ENCODE peak calls at places on chromosomes 16 and 17, in six cellular contexts. M is endothelial cell of umbilical vein, W is HCT116, N is psoas muscle, H is body of pancreas, I is ovary. V is an unnamed sample.

GRCh38 chr16:70750893-70751467 is 50.0 kb downstream of the VAC14 start:
- DNase-seq in M (peak; percentile 90), W (no peak), N (peak; percentile 96), H (peak; percentile 72), I (peak; percentile 81), V (no peak)

GRCh38 chr16:30983289-30983889 is 1.6 kb upstream of the HSD3B7 start:
- DNase-seq in M (no peak), W (no peak), N (no peak), H (no peak), I (no peak), V (no peak)

GRCh38 chr16:48350716-48351115 is 34.5 kb downstream of the SIAH1 start:
- DNase-seq in M (no peak), W (no peak), N (no peak), H (no peak), I (no peak), V (no peak)

GRCh38 chr17:9472541-9472940 is 103.1 kb downstream of the STX8 start:
- DNase-seq in M (peak; percentile 57), W (no peak), N (peak; percentile 60), H (no peak), I (no peak), V (no peak)

GRCh38 chr16:84960942-84961341 is 50.4 kb downstream of the ZDHHC7 start:
- DNase-seq in M (no peak), W (no peak), N (no peak), H (no peak), I (no peak), V (no peak)

GRCh38 chr17:2701996-2702741 is 9.4 kb downstream of the CLUH start:
- DNase-seq in M (no peak), W (no peak), N (peak; percentile 20), H (no peak), I (peak; percentile 7), V (no peak)

GRCh38 chr17:74042744-74043486 is 160.6 kb upstream of the RPL38 start:
- DNase-seq in M (no peak), W (peak; percentile 91), N (peak; percentile 72), H (peak; percentile 5), I (no peak), V (no peak)

GRCh38 chr17:43578699-43579569 is 32.8 kb upstream of the ETV4 start:
- DNase-seq in M (peak; percentile 85), W (no peak), N (peak; percentile 52), H (peak; percentile 17), I (no peak), V (peak; percentile 6)

GRCh38 chr17:44877121-44877520 is 22.1 kb downstream of the EFTUD2 start:
- DNase-seq in M (no peak), W (no peak), N (no peak), H (no peak), I (no peak), V (no peak)

GRCh38 chr16:85979605-85980004 is 80.6 kb downstream of the IRF8 start:
- DNase-seq in M (no peak), W (no peak), N (no peak), H (no peak), I (no peak), V (no peak)

GRCh38 chr17:57368637-57369336 is 112.5 kb downstream of the MSI2 start:
- DNase-seq in M (peak; percentile 5), W (no peak), N (no peak), H (no peak), I (no peak), V (no peak)

DNA sequence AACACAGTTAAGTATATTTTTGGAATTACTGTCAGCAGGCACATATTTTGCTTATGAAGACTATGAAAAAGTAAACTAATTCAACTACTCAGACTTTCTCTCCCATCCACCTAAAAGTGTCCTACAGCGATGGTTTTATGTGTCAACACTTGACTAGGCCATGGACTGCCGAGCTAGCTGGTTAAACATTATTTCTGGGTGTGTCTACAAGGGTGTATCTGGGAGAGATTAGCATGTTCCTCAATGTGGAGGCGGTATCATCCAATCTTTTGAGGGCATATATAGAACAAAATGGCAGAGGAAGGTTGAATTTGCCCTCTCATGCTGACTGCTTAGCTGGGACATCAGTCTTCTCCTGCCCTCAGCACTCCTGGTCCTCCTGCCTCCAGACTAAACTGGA is 82.7 kb upstream of the CDYL2 start:
- DNase-seq in M (no peak), W (no peak), N (no peak), H (no peak), I (no peak), V (no peak)
- H3K27ac ChIP-seq in M (no peak overlapping the region), W (no peak overlapping the region), N (no peak overlapping the region), H (no peak overlapping the region), I (no peak overlapping the region), V (no peak overlapping the region)

GRCh38 chr17:27206447-27206846 is 87.5 kb upstream of the WSB1 start:
- DNase-seq in M (no peak), W (peak; percentile 23), N (no peak), H (no peak), I (no peak), V (no peak)

GRCh38 chr17:27207073-27207511 is 86.8 kb upstream of the WSB1 start:
- DNase-seq in M (peak; percentile 77), W (peak; percentile 22), N (no peak), H (no peak), I (no peak), V (no peak)

GRCh38 chr17:27200476-27200875 is 93.4 kb upstream of the WSB1 start:
- DNase-seq in M (no peak), W (no peak), N (no peak), H (no peak), I (no peak), V (no peak)

GRCh38 chr17:27199948-27200347 is 94.0 kb upstream of the WSB1 start:
- DNase-seq in M (peak; percentile 10), W (no peak), N (no peak), H (no peak), I (no peak), V (no peak)

DNA sequence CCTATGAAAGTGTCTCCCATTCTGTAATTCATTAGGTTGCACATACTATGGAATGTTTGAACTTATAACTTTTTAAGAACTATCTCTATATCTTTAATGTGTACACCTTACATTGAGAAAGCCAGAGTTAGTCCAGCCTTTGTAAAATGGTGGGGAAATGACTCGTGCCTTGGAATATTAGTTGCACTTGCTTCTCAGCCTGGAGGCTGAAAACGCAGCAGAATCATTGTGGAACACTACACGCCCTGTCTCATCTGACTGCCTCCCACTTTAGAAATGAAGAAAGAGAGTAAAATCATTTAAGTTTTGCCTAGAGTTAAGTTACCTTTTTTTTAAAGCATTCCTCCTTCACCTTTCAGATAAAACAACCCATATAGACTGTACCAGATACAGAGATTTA is 90.7 kb upstream of the WSB1 start:
- DNase-seq in M (no peak), W (no peak), N (no peak), H (no peak), I (no peak), V (no peak)
- H3K9me3 ChIP-seq in M (no peaks in the 10 kb centered on the region), W (no peaks in the 10 kb centered on the region), N (peaks cover 8% of the 10 kb centered on the region), H (no peaks in the 10 kb centered on the region), I (no peaks in the 10 kb centered on the region), V (no peaks in the 10 kb centered on the region)

GRCh38 chr16:87784812-87785211 is 19.0 kb upstream of the KLHDC4 start:
- DNase-seq in M (no peak), W (no peak), N (no peak), H (peak; percentile 42), I (no peak), V (no peak)

GRCh38 chr16:87778476-87778829 is 12.7 kb upstream of the KLHDC4 start:
- DNase-seq in M (no peak), W (no peak), N (no peak), H (no peak), I (no peak), V (no peak)

GRCh38 chr16:87778830-87779579 is 13.2 kb upstream of the KLHDC4 start:
- DNase-seq in M (peak; percentile 95), W (peak; percentile 94), N (peak; percentile 95), H (peak; percentile 92), I (peak; percentile 90), V (peak; percentile 92)

GRCh38 chr16:87780385-87780989 is 14.7 kb upstream of the KLHDC4 start:
- DNase-seq in M (peak; percentile 59), W (no peak), N (no peak), H (peak; percentile 75), I (no peak), V (no peak)
- TF ChIP-seq CTCF in M (no peak), W (no peak), N (no peak), H (no peak), I (no peak), V (no peak)

GRCh38 chr17:77186141-77186604 is 45.4 kb downstream of the SEC14L1 start:
- DNase-seq in M (no peak), W (no peak), N (peak; percentile 67), H (no peak), I (peak; percentile 33), V (no peak)
- H3K27ac ChIP-seq in M (no peak overlapping the region), W (no peak overlapping the region), N (peak overlapping the region; percentile 62), H (no peak overlapping the region), I (no peak overlapping the region), V (no peak overlapping the region)

GRCh38 chr17:11221196-11221595 is 19.8 kb upstream of the SHISA6 start:
- DNase-seq in M (no peak), W (no peak), N (no peak), H (no peak), I (no peak), V (no peak)

DNA sequence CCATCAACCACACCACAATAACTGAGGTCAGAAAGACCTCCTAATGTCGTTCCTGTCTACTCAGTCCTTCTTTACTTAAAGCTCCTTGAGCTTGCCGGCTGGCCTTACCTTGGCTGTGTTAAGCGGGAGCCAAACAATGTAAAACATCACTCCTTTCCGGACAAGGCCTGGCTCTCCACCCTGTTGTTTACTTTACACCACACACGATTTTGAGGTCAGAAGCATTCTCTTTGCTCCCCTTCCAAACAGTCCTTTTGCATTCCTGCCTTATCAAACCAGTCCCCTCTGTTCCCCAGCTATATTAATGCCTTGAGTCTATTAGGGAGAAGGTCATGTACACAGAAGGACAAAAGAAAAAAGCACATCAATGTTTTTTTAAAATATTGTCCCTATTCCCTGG is 19.3 kb upstream of the SHISA6 start:
- DNase-seq in M (no peak), W (no peak), N (no peak), H (no peak), I (no peak), V (no peak)
- H3K9me3 ChIP-seq in M (no peaks in the 10 kb centered on the region), W (no peaks in the 10 kb centered on the region), N (no peaks in the 10 kb centered on the region), H (no peaks in the 10 kb centered on the region), I (no peaks in the 10 kb centered on the region), V (no peaks in the 10 kb centered on the region)

DNA sequence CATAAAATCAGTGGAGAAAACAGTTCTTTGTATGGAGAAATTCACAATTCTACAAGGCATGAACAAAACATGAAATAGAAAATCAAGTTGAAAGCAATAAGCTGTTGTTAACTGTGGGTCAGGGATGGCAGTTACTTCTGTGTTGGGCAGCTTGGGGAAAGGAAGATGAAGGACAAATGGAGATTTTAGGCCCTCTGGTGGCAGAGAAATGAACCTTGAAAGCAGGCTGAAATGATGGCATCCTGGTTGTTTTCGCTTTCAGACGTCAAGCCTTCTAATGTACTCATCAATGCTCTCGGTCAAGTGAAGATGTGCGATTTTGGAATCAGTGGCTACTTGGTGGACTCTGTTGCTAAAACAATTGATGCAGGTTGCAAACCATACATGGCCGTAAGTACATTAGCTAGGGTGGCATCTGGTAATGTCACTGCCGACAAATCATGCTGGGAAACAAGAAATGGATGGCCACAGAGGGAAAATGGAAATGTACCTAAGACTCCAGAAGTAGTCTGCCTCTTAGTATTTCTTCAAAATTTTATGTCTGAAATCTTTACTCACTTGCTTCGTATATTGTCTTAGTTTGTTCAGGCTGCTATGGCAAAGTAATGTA is 108.9 kb downstream of the MAP2K6 start:
- DNase-seq in M (peak; percentile 76), W (peak; percentile 28), N (no peak), H (peak; percentile 63), I (no peak), V (no peak)
- TF ChIP-seq CTCF in M (peak; percentile 74), W (peak; percentile 73), N (peak; percentile 79), H (peak; percentile 91), I (no peak), V (no peak)